ENCODE peak calls at places on chromosomes 2 and 18, in eight cellular contexts. X, K, C, R, G, I, P and V are unnamed samples.

GRCh38 chr2:7838636-7839035 is 843.2 kb upstream of the ID2 start:
- DNase-seq in X (no peak), K (no peak), C (no peak), R (no peak), G (peak), I (no peak), P (no peak), V (no peak)

GRCh38 chr2:102147935-102148334 is 5.4 kb downstream of the IL1R1 start:
- DNase-seq in X (peak), K (no peak), C (no peak), R (peak), G (peak), I (no peak), P (no peak), V (no peak)

GRCh38 chr2:166091439-166091838 is 36.4 kb downstream of the SCN1A start:
- DNase-seq in X (no peak), K (no peak), C (no peak), R (no peak), G (no peak), I (no peak), P (peak), V (no peak)

GRCh38 chr2:27353762-27354596 is 2.6 kb downstream of the GTF3C2 start:
- DNase-seq in X (peak), K (no peak), C (no peak), R (peak), G (peak), I (no peak), P (no peak), V (no peak)

GRCh38 chr2:230949966-230950832 is 25.2 kb upstream of the GPR55 start:
- DNase-seq in X (no peak), K (no peak), C (no peak), R (no peak), G (no peak), I (no peak), P (no peak), V (no peak)

GRCh38 chr18:5488844-5489243 is 55.0 kb downstream of the EPB41L3 start:
- DNase-seq in X (no peak), K (no peak), C (no peak), R (no peak), G (no peak), I (no peak), P (no peak), V (no peak)

GRCh38 chr2:2530334-2530733 is 199.3 kb upstream of the MYT1L start:
- DNase-seq in X (no peak), K (peak), C (no peak), R (no peak), G (no peak), I (no peak), P (no peak), V (no peak)

GRCh38 chr2:199985625-199986207 is 30.3 kb downstream of the MAIP1 start:
- DNase-seq in X (peak), K (peak), C (peak), R (peak), G (peak), I (no peak), P (peak), V (peak)

GRCh38 chr18:48806551-48807261 is 144.1 kb downstream of the SMAD7 start:
- DNase-seq in X (no peak), K (no peak), C (no peak), R (peak), G (no peak), I (no peak), P (peak), V (no peak)

GRCh38 chr2:120396519-120397361 is 50.8 kb downstream of the INHBB start:
- DNase-seq in X (no peak), K (peak), C (no peak), R (no peak), G (no peak), I (no peak), P (no peak), V (no peak)

GRCh38 chr2:95539836-95540235 is 52.0 kb upstream of the TRIM43 start:
- DNase-seq in X (no peak), K (no peak), C (no peak), R (no peak), G (no peak), I (no peak), P (no peak), V (no peak)

GRCh38 chr2:95347681-95348608 is 50.8 kb downstream of the KCNIP3 start:
- DNase-seq in X (no peak), K (peak), C (no peak), R (no peak), G (no peak), I (no peak), P (no peak), V (no peak)

GRCh38 chr2:79622508-79622907 is 109.7 kb downstream of the CTNNA2 start:
- DNase-seq in X (no peak), K (no peak), C (no peak), R (no peak), G (peak), I (no peak), P (no peak), V (no peak)

GRCh38 chr2:180056367-180057118 is 49.4 kb upstream of the CWC22 start:
- DNase-seq in X (no peak), K (peak), C (no peak), R (no peak), G (no peak), I (no peak), P (no peak), V (no peak)

GRCh38 chr2:218980800-218981389 is 4.1 kb downstream of the FEV start:
- DNase-seq in X (no peak), K (peak), C (no peak), R (no peak), G (peak), I (no peak), P (no peak), V (no peak)